ENCODE peak calls at places on chromosomes 3 and 15, in nine cellular contexts. W is GOT3, A is OCI-M1, G is amniotic stem cell, N is pancreas, T is fibroblast of lung, F is SHP77, S is COR-L47, P is AML-193. L is an unnamed sample.

GRCh38 chr3:169189486-169189885 is 474.0 kb downstream of the MECOM start:
- DNase-seq in P (no peak), W (no peak), F (no peak), A (no peak), S (no peak), N (no peak), T (no peak), G (no peak), L (no peak)

GRCh38 chr15:100245496-100245838 is 96.3 kb downstream of the ADAMTS17 start:
- DNase-seq in F (no peak), W (no peak), G (no peak), N (no peak), T (no peak), A (no peak), P (no peak), S (no peak), L (no peak)

GRCh38 chr15:73454096-73454495 is 11.1 kb downstream of the REC114 start:
- DNase-seq in F (no peak), W (no peak), S (no peak), P (no peak), T (no peak), G (no peak), N (no peak), A (no peak), L (no peak)

GRCh38 chr15:27336676-27337075 is 365.7 kb downstream of the GABRG3 start:
- DNase-seq in P (no peak), S (no peak), N (no peak), F (no peak), A (no peak), G (no peak), T (peak), W (no peak), L (no peak)

GRCh38 chr3:147392083-147392916 is 14.0 kb downstream of the ZIC4 start:
- DNase-seq in T (peak), G (no peak), A (no peak), S (no peak), F (no peak), W (peak), P (no peak), N (peak), L (no peak)

GRCh38 chr15:41827290-41827879 is 507 bp upstream of the JMJD7 start:
- DNase-seq in F (no peak), S (no peak), A (no peak), T (no peak), P (no peak), W (no peak), G (no peak), N (peak), L (no peak)

GRCh38 chr15:69723404-69724097 is 270.9 kb downstream of the RPLP1 start:
- DNase-seq in G (no peak), A (no peak), S (peak), T (no peak), W (no peak), P (no peak), N (no peak), F (no peak), L (no peak)

GRCh38 chr3:95297586-95297985 is 1234.7 kb downstream of the NSUN3 start:
- DNase-seq in A (no peak), N (no peak), G (no peak), T (no peak), W (no peak), S (no peak), P (no peak), F (no peak), L (no peak)

GRCh38 chr15:62248277-62248974 is 83.3 kb upstream of the C2CD4B start:
- DNase-seq in P (no peak), A (no peak), N (no peak), S (no peak), G (no peak), T (no peak), F (no peak), W (no peak), L (no peak)

GRCh38 chr3:189677667-189678066 is 46.5 kb downstream of the TP63 start:
- DNase-seq in P (no peak), N (no peak), G (no peak), W (no peak), A (no peak), S (no peak), T (peak), F (no peak), L (no peak)